ENCODE peak calls at places on chromosomes 2 and 18, in seven cellular contexts. One of them, this sample, is unnamed.

GRCh38 chr2:164826293-164827243 is 15.1 kb downstream of the COBLL1 start:
- DNase-seq in sciatic nerve: no peak
- DNase-seq in cardiac fibroblast: peak
- DNase-seq in pancreas: peak
- DNase-seq in EL: peak
- DNase-seq in NT2/D1: no peak
- DNase-seq in HEK293T: no peak
- DNase-seq in this sample: peak

GRCh38 chr18:13564579-13564978 is 161.8 kb downstream of the FAM210A start:
- DNase-seq in sciatic nerve: peak
- DNase-seq in cardiac fibroblast: no peak
- DNase-seq in pancreas: no peak
- DNase-seq in EL: no peak
- DNase-seq in NT2/D1: no peak
- DNase-seq in HEK293T: no peak
- DNase-seq in this sample: no peak

GRCh38 chr2:72576861-72577260 is 249.0 kb downstream of the EXOC6B start:
- DNase-seq in sciatic nerve: no peak
- DNase-seq in cardiac fibroblast: peak
- DNase-seq in pancreas: no peak
- DNase-seq in EL: peak
- DNase-seq in NT2/D1: no peak
- DNase-seq in HEK293T: no peak
- DNase-seq in this sample: peak

GRCh38 chr2:153387203-153387602 is 91.4 kb downstream of the RPRM start:
- DNase-seq in sciatic nerve: no peak
- DNase-seq in cardiac fibroblast: no peak
- DNase-seq in pancreas: no peak
- DNase-seq in EL: no peak
- DNase-seq in NT2/D1: no peak
- DNase-seq in HEK293T: no peak
- DNase-seq in this sample: no peak

GRCh38 chr2:8849322-8849721 is 11.9 kb upstream of the KIDINS220 start:
- DNase-seq in sciatic nerve: no peak
- DNase-seq in cardiac fibroblast: peak
- DNase-seq in pancreas: no peak
- DNase-seq in EL: peak
- DNase-seq in NT2/D1: no peak
- DNase-seq in HEK293T: no peak
- DNase-seq in this sample: peak

GRCh38 chr2:73359915-73360697 is 25.5 kb upstream of the ALMS1 start:
- DNase-seq in sciatic nerve: no peak
- DNase-seq in cardiac fibroblast: peak
- DNase-seq in pancreas: no peak
- DNase-seq in EL: no peak
- DNase-seq in NT2/D1: no peak
- DNase-seq in HEK293T: peak
- DNase-seq in this sample: peak

GRCh38 chr2:215681799-215682594 is 246.1 kb upstream of the FN1 start:
- DNase-seq in sciatic nerve: no peak
- DNase-seq in cardiac fibroblast: no peak
- DNase-seq in pancreas: no peak
- DNase-seq in EL: no peak
- DNase-seq in NT2/D1: no peak
- DNase-seq in HEK293T: no peak
- DNase-seq in this sample: no peak

GRCh38 chr2:44170337-44170736 is 1.7 kb downstream of the PPM1B start:
- DNase-seq in sciatic nerve: no peak
- DNase-seq in cardiac fibroblast: peak
- DNase-seq in pancreas: no peak
- DNase-seq in EL: peak
- DNase-seq in NT2/D1: no peak
- DNase-seq in HEK293T: no peak
- DNase-seq in this sample: no peak

This sample was measured in AG20443.